ENCODE peak calls at places on chromosomes 2 and 18, in five cellular contexts. N, W, V, Q and L are unnamed samples.

GRCh38 chr2:112614201-112614840 is 29.9 kb downstream of the CHCHD5 start:
- DNase-seq in V (no peak), W (no peak), N (no peak), Q (no peak), L (no peak)

GRCh38 chr2:219675206-219675605 is 47.8 kb downstream of the SLC4A3 start:
- DNase-seq in W (no peak), N (no peak), V (no peak), Q (no peak), L (peak; percentile 40)

GRCh38 chr2:216777637-216778273 is 82.1 kb downstream of the TNP1 start:
- DNase-seq in Q (peak; percentile 68), N (no peak), W (peak; percentile 91), V (peak; percentile 53), L (no peak)

GRCh38 chr18:69349912-69350597 is 50.6 kb upstream of the DOK6 start:
- DNase-seq in Q (no peak), N (no peak), W (no peak), V (no peak), L (no peak)

GRCh38 chr18:63681449-63682381 is 20.0 kb upstream of the SERPINB3 start:
- DNase-seq in W (no peak), N (no peak), Q (no peak), V (no peak), L (no peak)

GRCh38 chr2:239669899-239670460 is 269.2 kb upstream of the HDAC4 start:
- DNase-seq in V (no peak), N (peak; percentile 30), W (no peak), Q (no peak), L (no peak)

GRCh38 chr2:109242654-109243331 is 113.8 kb downstream of the SH3RF3 start:
- DNase-seq in W (peak; percentile 72), N (no peak), V (no peak), Q (peak; percentile 41), L (no peak)

GRCh38 chr2:209685963-209686362 is 85.7 kb upstream of the UNC80 start:
- DNase-seq in N (no peak), Q (no peak), V (no peak), W (no peak), L (no peak)

GRCh38 chr2:59584958-59585357 is 968.5 kb downstream of the BCL11A start:
- DNase-seq in V (no peak), W (peak; percentile 39), N (no peak), Q (no peak), L (no peak)

GRCh38 chr2:66766582-66766981 is 331.7 kb downstream of the MEIS1 start:
- DNase-seq in N (no peak), Q (no peak), V (no peak), W (no peak), L (no peak)

GRCh38 chr18:58338141-58338540 is 290.8 kb downstream of the ALPK2 start:
- DNase-seq in W (no peak), Q (no peak), N (no peak), V (no peak), L (no peak)

GRCh38 chr18:46352520-46353250 is 248.5 kb downstream of the HAUS1 start:
- DNase-seq in Q (no peak), W (no peak), N (no peak), V (no peak), L (no peak)

GRCh38 chr2:176176233-176176632 is 12.2 kb upstream of the HOXD1 start:
- DNase-seq in V (no peak), W (no peak), Q (no peak), N (no peak), L (no peak)

GRCh38 chr2:156340818-156341481 is 8.4 kb upstream of the NR4A2 start:
- DNase-seq in W (peak; percentile 39), V (no peak), Q (no peak), N (no peak), L (no peak)

GRCh38 chr2:24852026-24852425 is 58.8 kb downstream of the CENPO start:
- DNase-seq in Q (no peak), N (no peak), W (no peak), V (no peak), L (no peak)

GRCh38 chr2:224155371-224155770 is 116.3 kb upstream of the SERPINE2 start:
- DNase-seq in W (no peak), V (no peak), N (no peak), Q (no peak), L (no peak)

GRCh38 chr2:230443540-230443939 is 27.5 kb downstream of the SP100 start:
- DNase-seq in N (no peak), W (peak; percentile 12), Q (no peak), V (no peak), L (no peak)